ENCODE peak calls at places on chromosomes 2 and 18, in nine cellular contexts. F is effector memory CD4-positive, alpha-beta T cell; U is neural crest cell; G is GDM1; Q is NB4; D is HT1080; N is EL; Y is RPMI7951; O is ovary. Z is an unnamed sample.

GRCh38 chr2:239291505-239292350 is 109.1 kb downstream of the HDAC4 start:
- DNase-seq in F (no peak), U (peak), G (no peak), Q (no peak), D (no peak), N (no peak), Y (no peak), O (peak), Z (peak)

GRCh38 chr2:44929680-44930273 is 11.7 kb upstream of the SIX3 start:
- DNase-seq in F (no peak), U (no peak), G (no peak), Q (peak), D (no peak), N (no peak), Y (no peak), O (no peak), Z (no peak)

GRCh38 chr18:76672627-76673026 is 149.7 kb upstream of the ZNF236 start:
- DNase-seq in F (no peak), U (no peak), G (no peak), Q (no peak), D (peak), N (peak), Y (peak), O (no peak), Z (no peak)

GRCh38 chr2:136765256-136765735 is at the start of gene THSD7B:
- DNase-seq in F (no peak), U (peak), G (no peak), Q (no peak), D (peak), N (no peak), Y (no peak), O (no peak), Z (peak)

GRCh38 chr18:49728542-49728941 is 84.8 kb downstream of the ACAA2 start:
- DNase-seq in F (no peak), U (peak), G (no peak), Q (peak), D (peak), N (peak), Y (peak), O (peak), Z (no peak)

GRCh38 chr18:5518899-5519371 is 24.9 kb downstream of the EPB41L3 start:
- DNase-seq in F (no peak), U (no peak), G (no peak), Q (no peak), D (peak), N (no peak), Y (peak), O (no peak), Z (no peak)

GRCh38 chr18:13221821-13222220 is 3.3 kb downstream of the LDLRAD4 start:
- DNase-seq in F (no peak), U (no peak), G (no peak), Q (no peak), D (no peak), N (no peak), Y (no peak), O (no peak), Z (peak)

GRCh38 chr2:37652199-37652640 is 19.2 kb downstream of the CDC42EP3 start:
- DNase-seq in F (no peak), U (no peak), G (no peak), Q (no peak), D (peak), N (peak), Y (peak), O (no peak), Z (no peak)

GRCh38 chr2:3522851-3523481 is 3.6 kb upstream of the ADI1 start:
- DNase-seq in F (no peak), U (no peak), G (no peak), Q (no peak), D (no peak), N (no peak), Y (no peak), O (peak), Z (no peak)

Z was measured in DMS79.